ENCODE peak calls at places on chromosomes 11 and 22, in ten cellular contexts. L is CD8-positive, alpha-beta memory T cell; U is PC-3; G is K562; P is body of pancreas; V is A549; S is psoas muscle; N is CD8-positive, alpha-beta T cell; B is esophagus muscularis mucosa; O is hepatocyte. E is an unnamed sample.

GRCh38 chr11:99154277-99154676 is 133.5 kb downstream of the CNTN5 start:
- DNase-seq in O (no peak), P (no peak), L (no peak), N (no peak), G (no peak), S (no peak), V (no peak), B (no peak), U (no peak), E (no peak)

GRCh38 chr22:44049369-44050231 is 25.5 kb downstream of the PARVB start:
- DNase-seq in N (no peak), G (no peak), V (no peak), P (no peak), S (no peak), O (no peak), U (no peak), L (no peak), B (no peak), E (no peak)

GRCh38 chr11:34926831-34927132 is 10.4 kb downstream of the PDHX start:
- DNase-seq in N (no peak), U (peak), G (no peak), L (no peak), V (no peak), P (no peak), B (no peak), S (no peak), O (no peak), E (no peak)

GRCh38 chr11:28826807-28827206 is 718.6 kb downstream of the METTL15 start:
- DNase-seq in B (no peak), P (no peak), V (no peak), G (no peak), S (no peak), L (no peak), O (no peak), U (no peak), N (no peak), E (no peak)

GRCh38 chr11:8318536-8318935 is 54.9 kb upstream of the LMO1 start:
- DNase-seq in L (no peak), O (no peak), S (no peak), U (no peak), N (no peak), G (peak), B (no peak), P (peak), V (no peak), E (no peak)

GRCh38 chr11:75277211-75277805 is 36.7 kb downstream of the TPBGL start:
- DNase-seq in V (no peak), U (no peak), P (no peak), L (no peak), B (no peak), S (no peak), G (no peak), O (no peak), N (no peak), E (no peak)

GRCh38 chr11:20004856-20005255 is 155.4 kb downstream of the DBX1 start:
- DNase-seq in N (no peak), S (no peak), B (no peak), P (no peak), G (no peak), O (no peak), L (no peak), V (no peak), U (no peak), E (no peak)

GRCh38 chr11:2919837-2920236 is 9.4 kb downstream of the PHLDA2 start:
- DNase-seq in B (no peak), N (no peak), G (no peak), L (no peak), S (no peak), V (no peak), U (no peak), O (no peak), P (no peak), E (no peak)

GRCh38 chr11:34223021-34223813 is 117.8 kb downstream of the NAT10 start:
- DNase-seq in G (no peak), S (peak), V (no peak), P (peak), B (no peak), N (no peak), U (peak), O (peak), L (no peak), E (no peak)

GRCh38 chr11:82756765-82757650 is 23.3 kb upstream of the FAM181B start:
- DNase-seq in L (no peak), O (no peak), S (no peak), P (peak), U (no peak), B (no peak), V (no peak), G (no peak), N (no peak), E (peak)

GRCh38 chr11:44270403-44271192 is 39.3 kb downstream of the ALX4 start:
- DNase-seq in B (no peak), U (no peak), S (no peak), N (no peak), L (no peak), V (no peak), O (no peak), P (no peak), G (peak), E (no peak)

GRCh38 chr11:63793163-63793562 is 20.1 kb upstream of the SPINDOC start:
- DNase-seq in L (no peak), N (no peak), G (no peak), V (no peak), U (no peak), S (no peak), O (no peak), B (no peak), P (no peak), E (no peak)

GRCh38 chr22:30777589-30777988 is 82.9 kb downstream of the OSBP2 start:
- DNase-seq in N (no peak), L (no peak), G (no peak), B (no peak), U (no peak), V (no peak), P (no peak), S (no peak), O (no peak), E (no peak)

GRCh38 chr11:132139181-132139580 is 768.8 kb downstream of the NTM start:
- DNase-seq in P (no peak), G (no peak), O (no peak), S (no peak), V (no peak), B (no peak), N (no peak), L (no peak), U (no peak), E (no peak)

GRCh38 chr11:8712506-8712905 is 29.9 kb downstream of the RPL27A start:
- DNase-seq in P (no peak), U (no peak), B (no peak), N (no peak), O (no peak), G (no peak), V (no peak), S (no peak), L (no peak), E (no peak)

GRCh38 chr11:72519220-72519881 is 85.0 kb upstream of the CLPB start:
- DNase-seq in N (no peak), L (peak), G (no peak), O (no peak), V (no peak), U (no peak), S (no peak), B (no peak), P (no peak), E (peak)

GRCh38 chr22:39472570-39473556 is 16.1 kb downstream of the MGAT3 start:
- DNase-seq in P (peak), U (no peak), B (no peak), L (no peak), S (no peak), G (peak), N (no peak), O (peak), V (no peak), E (peak)

GRCh38 chr11:84634309-84634708 is 992.8 kb downstream of the DLG2 start:
- DNase-seq in B (no peak), P (peak), L (no peak), O (no peak), G (no peak), V (no peak), S (no peak), U (no peak), N (no peak), E (no peak)

GRCh38 chr11:116832350-116833290 is 2.9 kb downstream of the APOC3 start:
- DNase-seq in P (no peak), S (no peak), V (no peak), B (no peak), G (no peak), L (no peak), O (no peak), U (peak), N (no peak), E (peak)

GRCh38 chr11:78731008-78731407 is 156.3 kb upstream of the NARS2 start:
- DNase-seq in O (peak), N (no peak), V (no peak), G (no peak), L (no peak), P (no peak), S (no peak), U (no peak), B (no peak), E (peak)

GRCh38 chr11:123272565-123272964 is 77.5 kb upstream of the CLMP start:
- DNase-seq in V (no peak), B (no peak), O (no peak), U (peak), N (no peak), L (no peak), S (no peak), G (no peak), P (no peak), E (no peak)

GRCh38 chr22:40648386-40648785 is 11.9 kb upstream of the MRTFA start:
- DNase-seq in N (no peak), S (no peak), G (no peak), V (no peak), O (no peak), B (no peak), P (no peak), L (no peak), U (no peak), E (peak)
- H3K27ac ChIP-seq in N (no peak), S (no peak), G (no peak), V (peak), O (no peak), B (no peak), P (no peak), L (no peak), U (no peak), E (no peak)

DNA sequence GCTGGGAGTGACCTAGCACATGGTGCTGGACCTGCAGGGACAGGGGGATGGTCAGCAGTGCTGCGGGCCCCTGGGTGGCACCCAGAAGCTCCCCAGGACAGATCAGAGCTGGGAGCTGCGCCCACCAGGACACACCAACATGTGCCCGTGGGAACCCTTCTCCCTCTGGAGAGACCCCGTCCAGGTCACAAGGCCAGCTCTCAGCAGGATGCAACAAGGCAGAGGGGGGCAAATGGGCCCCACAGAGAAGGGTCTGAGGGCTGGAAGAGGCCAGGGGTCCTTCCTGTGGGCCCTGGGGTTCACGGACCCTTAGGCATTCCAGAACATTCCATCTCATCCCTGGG is 6.2 kb downstream of the DUSP8 start:
- DNase-seq in N (no peak), S (no peak), B (no peak), U (no peak), G (no peak), O (no peak), V (no peak), L (no peak), P (no peak), E (no peak)
- H3K27ac ChIP-seq in N (no peak), S (no peak), B (no peak), U (no peak), G (no peak), O (no peak), V (no peak), L (no peak), P (no peak), E (no peak)

DNA sequence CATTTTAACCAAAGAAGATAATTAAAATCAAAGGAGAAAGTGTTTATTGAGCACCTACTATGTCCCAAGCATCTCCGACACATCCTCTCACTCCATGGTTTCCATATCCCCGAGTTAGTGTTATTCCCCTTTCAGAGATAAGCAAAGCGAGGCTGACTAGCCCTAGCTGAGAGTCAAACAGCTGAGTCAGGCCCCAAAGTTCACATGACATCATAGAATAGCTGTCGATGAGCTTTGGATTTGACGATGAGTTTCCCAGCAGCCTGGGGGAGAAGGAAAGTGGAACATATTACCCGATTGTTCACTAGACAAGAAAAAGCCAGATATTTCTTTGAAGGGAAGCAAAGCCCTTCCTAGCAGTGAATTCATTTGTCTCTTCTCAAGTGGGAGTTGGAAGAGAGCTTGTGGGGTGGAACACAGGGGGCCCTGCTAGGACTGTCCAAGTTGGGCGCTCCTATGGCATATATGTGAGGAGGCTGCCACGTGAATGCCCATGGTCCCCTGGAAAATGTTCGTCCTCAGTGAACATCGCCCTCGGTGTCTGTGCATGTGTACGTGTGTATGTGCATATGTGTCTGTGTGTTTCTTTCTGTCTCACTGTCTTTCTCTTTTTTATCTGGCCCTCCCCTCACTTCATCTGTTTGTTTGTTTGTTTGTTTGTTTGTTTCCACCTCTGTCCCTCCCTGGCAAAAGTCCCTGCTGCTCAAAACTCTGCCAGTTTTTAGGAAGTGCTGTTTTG is 493 bp upstream of the CYTH4 start:
- DNase-seq in V (no peak), G (no peak), N (no peak), B (no peak), O (no peak), U (no peak), S (no peak), L (no peak), P (no peak), E (peak)
- H3K27ac ChIP-seq in V (no peak), G (no peak), N (peak), B (no peak), O (no peak), U (no peak), S (no peak), L (peak), P (no peak), E (peak)

DNA sequence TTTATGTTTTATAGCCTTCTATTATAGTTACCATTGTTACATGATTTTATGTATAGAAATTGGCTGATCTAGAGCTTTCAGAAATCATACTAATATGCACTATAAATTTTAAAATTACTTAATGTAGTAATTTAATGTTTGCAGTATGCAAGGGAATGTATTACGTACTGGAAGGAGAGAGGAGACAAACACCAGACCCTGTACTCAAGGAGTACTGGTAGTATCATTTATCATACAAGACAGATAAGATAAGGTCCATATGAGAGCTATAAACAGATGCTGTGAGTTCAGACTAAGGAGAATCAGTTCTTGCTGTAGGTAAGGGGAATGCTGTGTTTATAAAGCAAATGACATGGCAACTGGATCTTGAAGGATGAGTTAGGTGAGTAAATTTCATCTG is 765 bp downstream of the BCO2 start:
- DNase-seq in U (no peak), B (no peak), V (no peak), S (no peak), G (no peak), O (peak), N (no peak), P (no peak), L (no peak), E (no peak)
- H3K27ac ChIP-seq in U (no peak), B (no peak), V (no peak), S (peak), G (no peak), O (peak), N (no peak), P (no peak), L (no peak), E (no peak)

GRCh38 chr11:85643255-85643654 is 4.5 kb upstream of the TMEM126A start:
- DNase-seq in U (peak), L (no peak), O (peak), B (no peak), V (no peak), G (peak), N (no peak), S (no peak), P (peak), E (peak)

GRCh38 chr11:85653048-85653447 is 5.3 kb downstream of the TMEM126A start:
- DNase-seq in P (no peak), O (no peak), N (no peak), V (no peak), G (peak), L (no peak), S (no peak), U (no peak), B (no peak), E (no peak)

GRCh38 chr11:85647604-85648299 is at the start of gene TMEM126A:
- DNase-seq in U (peak), G (peak), P (peak), S (peak), O (peak), V (peak), L (peak), N (peak), B (peak), E (peak)

GRCh38 chr11:85651118-85651517 is 3.4 kb downstream of the TMEM126A start:
- DNase-seq in N (no peak), G (no peak), V (no peak), U (no peak), O (no peak), P (no peak), B (no peak), L (no peak), S (no peak), E (no peak)

GRCh38 chr11:85647078-85647477 is 689 bp upstream of the TMEM126A start:
- DNase-seq in B (no peak), G (no peak), V (no peak), O (peak), S (no peak), U (no peak), L (no peak), P (no peak), N (no peak), E (peak)
- H3K27ac ChIP-seq in B (peak), G (peak), V (peak), O (peak), S (peak), U (peak), L (peak), P (peak), N (peak), E (peak)

GRCh38 chr11:106723071-106723470 is 295.2 kb downstream of the GUCY1A2 start:
- DNase-seq in P (no peak), L (no peak), N (no peak), S (no peak), B (no peak), V (no peak), U (no peak), G (no peak), O (no peak), E (no peak)

GRCh38 chr11:106714179-106714578 is 304.1 kb downstream of the GUCY1A2 start:
- DNase-seq in U (peak), O (no peak), N (no peak), S (no peak), G (no peak), L (no peak), B (no peak), V (no peak), P (no peak), E (no peak)

GRCh38 chr11:106717222-106717621 is 301.1 kb downstream of the GUCY1A2 start:
- DNase-seq in L (no peak), N (no peak), B (no peak), V (no peak), P (no peak), S (no peak), O (no peak), G (no peak), U (peak), E (no peak)
- H3K27ac ChIP-seq in L (no peak), N (no peak), B (no peak), V (no peak), P (no peak), S (no peak), O (no peak), G (no peak), U (peak), E (no peak)

DNA sequence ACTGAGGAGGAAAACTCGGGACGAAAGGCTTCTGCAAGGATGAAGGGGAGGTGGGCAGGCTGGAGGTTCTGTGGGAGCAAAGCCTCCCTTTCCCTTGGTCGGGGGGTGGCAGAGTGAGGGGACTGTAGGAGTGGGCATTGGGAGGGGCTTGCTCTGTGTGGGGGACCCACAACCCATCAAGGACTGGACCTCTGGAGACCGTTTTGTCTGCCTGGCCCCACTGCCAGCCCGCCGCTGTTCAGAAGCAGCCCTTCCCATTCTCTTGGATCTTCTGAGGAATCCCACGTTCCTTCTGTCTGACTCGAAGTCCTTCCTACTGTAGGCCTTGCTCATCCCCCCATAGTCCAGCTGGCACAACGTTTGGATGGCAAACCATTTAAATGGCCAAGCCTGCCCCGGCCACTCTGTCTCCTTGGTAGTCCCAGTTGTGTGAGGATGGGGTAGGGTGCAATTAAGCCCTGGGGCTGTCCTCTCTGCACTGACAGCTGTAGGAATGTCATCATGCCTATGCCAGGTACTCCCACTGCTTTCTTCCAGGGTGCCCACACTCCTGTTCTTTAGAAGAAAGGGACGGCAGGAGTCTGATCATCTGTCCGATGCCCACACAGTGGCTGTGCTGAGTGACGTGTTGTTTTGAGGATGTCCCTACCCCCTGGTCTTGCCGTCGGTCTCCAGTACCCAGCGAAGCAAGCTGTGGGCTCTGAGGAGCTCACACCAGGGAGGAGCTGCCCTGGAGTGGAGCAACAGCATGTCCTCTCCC is 17.0 kb upstream of the NECTIN1 start:
- DNase-seq in B (no peak), P (no peak), U (no peak), L (no peak), V (no peak), S (no peak), O (no peak), N (no peak), G (no peak), E (no peak)
- H3K27ac ChIP-seq in B (no peak), P (no peak), U (no peak), L (no peak), V (no peak), S (no peak), O (no peak), N (no peak), G (no peak), E (no peak)

GRCh38 chr11:65103476-65103875 is 7.5 kb downstream of the VPS51 start:
- DNase-seq in U (no peak), P (no peak), L (no peak), O (no peak), B (no peak), G (no peak), N (no peak), V (no peak), S (no peak), E (no peak)

GRCh38 chr11:65104628-65105027 is 7.0 kb upstream of the TM7SF2 start:
- DNase-seq in P (no peak), L (no peak), V (no peak), S (no peak), U (no peak), N (no peak), B (no peak), O (no peak), G (no peak), E (no peak)

GRCh38 chr11:65100674-65101350 is 4.8 kb downstream of the VPS51 start:
- DNase-seq in L (no peak), G (no peak), N (no peak), U (no peak), V (no peak), S (no peak), O (no peak), P (no peak), B (no peak), E (no peak)

GRCh38 chr11:65107078-65107477 is 4.6 kb upstream of the TM7SF2 start:
- DNase-seq in L (no peak), V (no peak), G (no peak), S (no peak), U (no peak), B (no peak), O (no peak), N (no peak), P (no peak), E (no peak)

GRCh38 chr11:65102142-65103095 is 6.4 kb downstream of the VPS51 start:
- DNase-seq in G (no peak), V (no peak), L (no peak), P (peak), O (no peak), B (no peak), U (no peak), N (no peak), S (no peak), E (no peak)
- H3K27ac ChIP-seq in G (no peak), V (no peak), L (no peak), P (peak), O (no peak), B (no peak), U (no peak), N (no peak), S (peak), E (peak)

GRCh38 chr11:128595221-128595620 is 7.9 kb upstream of the ETS1 start:
- DNase-seq in L (no peak), N (no peak), G (no peak), V (no peak), O (no peak), S (no peak), B (no peak), U (no peak), P (no peak), E (no peak)
- H3K27ac ChIP-seq in L (no peak), N (no peak), G (no peak), V (no peak), O (no peak), S (no peak), B (no peak), U (no peak), P (no peak), E (no peak)

E was measured in small intestine.